ENCODE peak calls at places on chromosomes 12 and 14, in five cellular contexts. R is left lobe of liver, F is fibroblast of pulmonary artery, H is hypothalamus, W is M059J. G is an unnamed sample.

GRCh38 chr12:9669019-9669326 is 540 bp upstream of the CLEC2D start:
- DNase-seq in R (no peak), F (no peak), H (no peak), W (no peak), G (no peak)

GRCh38 chr14:32509632-32510187 is 180.6 kb downstream of the AKAP6 start:
- DNase-seq in R (peak), F (peak), H (peak), W (peak), G (peak)

GRCh38 chr12:34051486-34051885 is 29.2 kb downstream of the ALG10 start:
- DNase-seq in R (no peak), F (no peak), H (no peak), W (no peak), G (no peak)

GRCh38 chr12:93130371-93131049 is 201.4 kb upstream of the EEA1 start:
- DNase-seq in R (no peak), F (no peak), H (no peak), W (no peak), G (no peak)

GRCh38 chr14:36976571-36977023 is 195.8 kb downstream of the SLC25A21 start:
- DNase-seq in R (no peak), F (peak), H (no peak), W (peak), G (no peak)

GRCh38 chr14:52455291-52456088 is 96.8 kb downstream of the TXNDC16 start:
- DNase-seq in R (no peak), F (peak), H (no peak), W (peak), G (peak)

GRCh38 chr14:105387530-105387922 is 10.8 kb upstream of the TEX22 start:
- DNase-seq in R (no peak), F (no peak), H (no peak), W (no peak), G (no peak)

GRCh38 chr12:85516667-85517325 is 236.8 kb downstream of the ALX1 start:
- DNase-seq in R (no peak), F (no peak), H (no peak), W (no peak), G (no peak)

GRCh38 chr12:578743-579449 is 84.3 kb downstream of the NINJ2 start:
- DNase-seq in R (peak), F (no peak), H (no peak), W (no peak), G (peak)

GRCh38 chr12:73726881-73727280 is 810.8 kb upstream of the ATXN7L3B start:
- DNase-seq in R (no peak), F (no peak), H (no peak), W (no peak), G (no peak)

GRCh38 chr12:95681210-95681765 is 109.3 kb downstream of the NTN4 start:
- DNase-seq in R (no peak), F (no peak), H (no peak), W (no peak), G (no peak)

GRCh38 chr12:92719674-92720073 is 16.9 kb downstream of the PLEKHG7 start:
- DNase-seq in R (no peak), F (no peak), H (no peak), W (peak), G (no peak)

GRCh38 chr12:28800129-28800528 is 348.9 kb upstream of the FAR2 start:
- DNase-seq in R (no peak), F (no peak), H (no peak), W (no peak), G (no peak)

GRCh38 chr14:77325746-77326094 is 4.9 kb downstream of the GSTZ1 start:
- DNase-seq in R (no peak), F (no peak), H (no peak), W (no peak), G (no peak)

GRCh38 chr12:51886021-51886710 is 1.7 kb upstream of the ANKRD33 start:
- DNase-seq in R (peak), F (peak), H (no peak), W (peak), G (peak)

GRCh38 chr12:76444408-76444984 is 96.3 kb upstream of the BBS10 start:
- DNase-seq in R (no peak), F (no peak), H (no peak), W (no peak), G (no peak)

GRCh38 chr14:104138891-104139459 is 588 bp downstream of the KIF26A start:
- DNase-seq in R (no peak), F (no peak), H (no peak), W (no peak), G (no peak)

GRCh38 chr12:1592444-1593231 is 1.7 kb downstream of the FBXL14 start:
- DNase-seq in R (no peak), F (peak), H (no peak), W (peak), G (peak)

GRCh38 chr12:1993341-1993740 is 10.9 kb downstream of the DCP1B start:
- DNase-seq in R (no peak), F (peak), H (no peak), W (peak), G (peak)

GRCh38 chr14:99729991-99730875 is 46.1 kb downstream of the CYP46A1 start:
- DNase-seq in R (peak), F (peak), H (peak), W (peak), G (peak)

GRCh38 chr14:94775875-94776217 is 5.9 kb upstream of the GSC start:
- DNase-seq in R (no peak), F (peak), H (no peak), W (peak), G (no peak)

GRCh38 chr12:31641509-31642090 is 17.9 kb upstream of the ETFBKMT start:
- DNase-seq in R (no peak), F (no peak), H (no peak), W (no peak), G (no peak)

GRCh38 chr14:99604766-99605298 is 825 bp upstream of the CCDC85C start:
- DNase-seq in R (no peak), F (peak), H (no peak), W (peak), G (peak)

GRCh38 chr14:50225974-50226297 is 5.4 kb downstream of the SOS2 start:
- DNase-seq in R (no peak), F (no peak), H (no peak), W (peak), G (peak)

GRCh38 chr12:102879144-102879763 is 37.8 kb downstream of the PAH start:
- DNase-seq in R (no peak), F (peak), H (no peak), W (peak), G (peak)

GRCh38 chr12:120979220-120979861 is 998 bp downstream of the HNF1A start:
- DNase-seq in R (no peak), F (no peak), H (no peak), W (no peak), G (no peak)

GRCh38 chr14:100409016-100409385 is 85.9 kb downstream of the SLC25A47 start:
- DNase-seq in R (no peak), F (no peak), H (no peak), W (no peak), G (no peak)

GRCh38 chr12:1552171-1552570 is 42.2 kb downstream of the FBXL14 start:
- DNase-seq in R (no peak), F (no peak), H (no peak), W (peak), G (no peak)

GRCh38 chr14:33406766-33407165 is 468.1 kb downstream of the NPAS3 start:
- DNase-seq in R (no peak), F (no peak), H (no peak), W (no peak), G (peak)

GRCh38 chr14:76040704-76041103 is 55.1 kb downstream of the IFT43 start:
- DNase-seq in R (no peak), F (no peak), H (no peak), W (no peak), G (no peak)

GRCh38 chr14:65846469-65846868 is 433.9 kb downstream of the FUT8 start:
- DNase-seq in R (no peak), F (no peak), H (no peak), W (peak), G (no peak)

GRCh38 chr12:131263626-131264025 is 309.9 kb downstream of the ADGRD1 start:
- DNase-seq in R (no peak), F (no peak), H (no peak), W (no peak), G (no peak)

GRCh38 chr12:102954143-102954542 is 3.3 kb upstream of the ASCL1 start:
- DNase-seq in R (no peak), F (no peak), H (no peak), W (no peak), G (no peak)

GRCh38 chr12:112891093-112892024 is 15.4 kb upstream of the OAS1 start:
- DNase-seq in R (peak), F (peak), H (no peak), W (peak), G (no peak)

GRCh38 chr12:10031771-10032175 is 1.3 kb downstream of the CLEC9A start:
- DNase-seq in R (no peak), F (peak), H (no peak), W (peak), G (peak)

GRCh38 chr12:62895351-62895750 is 39.6 kb downstream of the PPM1H start:
- DNase-seq in R (no peak), F (no peak), H (no peak), W (no peak), G (no peak)

GRCh38 chr12:25458047-25458552 is 95.0 kb downstream of the LMNTD1 start:
- DNase-seq in R (no peak), F (peak), H (no peak), W (peak), G (peak)

GRCh38 chr12:115852054-115852453 is 425.4 kb downstream of the MED13L start:
- DNase-seq in R (no peak), F (no peak), H (no peak), W (no peak), G (no peak)

GRCh38 chr12:92191061-92191460 is 45.4 kb upstream of the BTG1 start:
- DNase-seq in R (no peak), F (peak), H (no peak), W (no peak), G (no peak)

GRCh38 chr12:115176741-115177400 is 492.9 kb upstream of the TBX3 start:
- DNase-seq in R (no peak), F (peak), H (no peak), W (peak), G (peak)